ENCODE peak calls at places on chromosome 3, in seven cellular contexts. A is iPS-NIHi11; H is EL; G is activated CD4-positive, alpha-beta T cell treated with anti-CD3 and anti-CD28 coated beads, Interleukin-2, amount 10 ng/mL, durations not matched to agents 7 days and 5 days; P is psoas muscle; W is transverse colon; Y is posterior cingulate gyrus. L is an unnamed sample.

GRCh38 chr3:46442591-46443530 is 21.8 kb downstream of the LTF start:
- DNase-seq in A (no peak), H (no peak), G (no peak), P (no peak), W (peak; percentile 72), Y (no peak), L (no peak)

GRCh38 chr3:12536423-12536822 is 8.9 kb downstream of the MKRN2OS start:
- DNase-seq in A (no peak), H (no peak), G (no peak), P (no peak), W (no peak), Y (no peak), L (no peak)

GRCh38 chr3:30245805-30246622 is 360.4 kb upstream of the TGFBR2 start:
- DNase-seq in A (peak; percentile 27), H (no peak), G (no peak), P (no peak), W (no peak), Y (no peak), L (no peak)

GRCh38 chr3:14126017-14126902 is 1.4 kb downstream of the TMEM43 start:
- DNase-seq in A (no peak), H (no peak), G (peak; percentile 3), P (peak; percentile 95), W (no peak), Y (no peak), L (no peak)

GRCh38 chr3:167102071-167102470 is 278.0 kb downstream of the ZBBX start:
- DNase-seq in A (peak; percentile 27), H (no peak), G (no peak), P (no peak), W (no peak), Y (no peak), L (no peak)

GRCh38 chr3:71120012-71120411 is 463.5 kb downstream of the FOXP1 start:
- DNase-seq in A (no peak), H (no peak), G (no peak), P (no peak), W (no peak), Y (no peak), L (no peak)

GRCh38 chr3:121821421-121822199 is 13.2 kb downstream of the IQCB1 start:
- DNase-seq in A (no peak), H (no peak), G (no peak), P (no peak), W (no peak), Y (no peak), L (no peak)

GRCh38 chr3:42659451-42660130 is 6.1 kb downstream of the ZBTB47 start:
- DNase-seq in A (no peak), H (no peak), G (no peak), P (no peak), W (no peak), Y (no peak), L (no peak)

GRCh38 chr3:51269466-51269865 is 115.6 kb upstream of the MANF start:
- DNase-seq in A (no peak), H (peak; percentile 7), G (no peak), P (no peak), W (no peak), Y (no peak), L (no peak)

L was measured in AG20443.